ENCODE peak calls at places on chromosomes 6 and 20, in six cellular contexts. K is fibroblast of lung, E is GM12865, O is skeletal muscle cell, V is choroid plexus epithelial cell, S is hepatocyte. A is an unnamed sample.

GRCh38 chr6:110239516-110240265 is 59.5 kb downstream of the CDC40 start:
- DNase-seq in E (no peak), V (no peak), S (no peak), K (no peak), O (no peak), A (no peak)

GRCh38 chr6:2412731-2413130 is 167.3 kb upstream of the GMDS start:
- DNase-seq in K (peak; percentile 84), S (no peak), V (peak; percentile 76), E (no peak), O (peak; percentile 76), A (no peak)

GRCh38 chr6:14278000-14278399 is 160.4 kb downstream of the CD83 start:
- DNase-seq in K (peak; percentile 20), S (no peak), O (no peak), V (no peak), E (no peak), A (no peak)

GRCh38 chr20:41213150-41213820 is 75.9 kb downstream of the PLCG1 start:
- DNase-seq in V (peak; percentile 51), S (no peak), K (peak; percentile 53), O (no peak), E (no peak), A (no peak)

GRCh38 chr6:15303162-15303919 is 57.5 kb downstream of the JARID2 start:
- DNase-seq in E (no peak), K (no peak), S (no peak), O (no peak), V (no peak), A (peak; percentile 28)

GRCh38 chr6:2037230-2037926 is 208.0 kb downstream of the GMDS start:
- DNase-seq in S (no peak), K (peak; percentile 7), E (no peak), O (no peak), V (peak; percentile 55), A (peak; percentile 44)

GRCh38 chr6:141326426-141326825 is 806.3 kb upstream of the GJE1 start:
- DNase-seq in S (peak; percentile 40), K (peak; percentile 100), E (peak; percentile 40), V (peak; percentile 98), O (peak; percentile 100), A (peak; percentile 84)

GRCh38 chr6:4133941-4134838 is 1.2 kb downstream of the ECI2 start:
- DNase-seq in S (no peak), O (no peak), E (peak; percentile 43), K (peak; percentile 20), V (peak; percentile 38), A (peak; percentile 36)

GRCh38 chr6:124356276-124356810 is 552.7 kb downstream of the NKAIN2 start:
- DNase-seq in E (no peak), K (no peak), S (no peak), O (no peak), V (no peak), A (no peak)

GRCh38 chr20:45354423-45355208 is 6.4 kb upstream of the SDC4 start:
- DNase-seq in E (no peak), O (no peak), S (no peak), V (peak; percentile 61), K (peak; percentile 95), A (no peak)

GRCh38 chr6:35287671-35288396 is 9.8 kb upstream of the DEF6 start:
- DNase-seq in E (no peak), V (no peak), O (no peak), S (no peak), K (peak; percentile 23), A (no peak)

GRCh38 chr6:44594471-44594870 is 207.0 kb downstream of the CDC5L start:
- DNase-seq in S (no peak), O (no peak), E (no peak), V (no peak), K (no peak), A (peak; percentile 91)

GRCh38 chr6:113819169-113819830 is 37.8 kb upstream of the MARCKS start:
- DNase-seq in V (no peak), S (peak; percentile 37), O (no peak), K (no peak), E (no peak), A (no peak)

GRCh38 chr6:2179950-2180349 is 65.5 kb downstream of the GMDS start:
- DNase-seq in S (no peak), V (peak; percentile 54), O (no peak), K (no peak), E (no peak), A (no peak)

GRCh38 chr6:33018904-33019303 is 9.5 kb upstream of the HLA-DOA start:
- DNase-seq in V (peak; percentile 54), E (peak; percentile 92), K (no peak), S (peak; percentile 62), O (peak; percentile 9), A (no peak)

GRCh38 chr20:4836473-4836872 is 114.8 kb downstream of the PRND start:
- DNase-seq in S (no peak), K (no peak), O (no peak), V (no peak), E (no peak), A (no peak)

GRCh38 chr6:147438758-147439528 is 69.5 kb upstream of the SAMD5 start:
- DNase-seq in E (peak; percentile 25), K (no peak), V (no peak), O (no peak), S (no peak), A (peak; percentile 88)

GRCh38 chr6:163263196-163263595 is 151.3 kb upstream of the QKI start:
- DNase-seq in K (peak; percentile 52), E (no peak), O (peak; percentile 28), V (peak; percentile 76), S (no peak), A (no peak)

GRCh38 chr6:116941727-116942126 is 64.7 kb downstream of the RFX6 start:
- DNase-seq in V (no peak), K (no peak), O (no peak), E (no peak), S (no peak), A (peak; percentile 26)

GRCh38 chr6:122530440-122531046 is 58.9 kb upstream of the SERINC1 start:
- DNase-seq in S (peak; percentile 81), K (peak; percentile 45), V (peak; percentile 85), E (peak; percentile 67), O (peak; percentile 18), A (peak; percentile 86)

GRCh38 chr6:1187293-1188131 is 124.4 kb upstream of the FOXQ1 start:
- DNase-seq in V (no peak), E (no peak), O (no peak), S (peak; percentile 27), K (no peak), A (no peak)

DNA sequence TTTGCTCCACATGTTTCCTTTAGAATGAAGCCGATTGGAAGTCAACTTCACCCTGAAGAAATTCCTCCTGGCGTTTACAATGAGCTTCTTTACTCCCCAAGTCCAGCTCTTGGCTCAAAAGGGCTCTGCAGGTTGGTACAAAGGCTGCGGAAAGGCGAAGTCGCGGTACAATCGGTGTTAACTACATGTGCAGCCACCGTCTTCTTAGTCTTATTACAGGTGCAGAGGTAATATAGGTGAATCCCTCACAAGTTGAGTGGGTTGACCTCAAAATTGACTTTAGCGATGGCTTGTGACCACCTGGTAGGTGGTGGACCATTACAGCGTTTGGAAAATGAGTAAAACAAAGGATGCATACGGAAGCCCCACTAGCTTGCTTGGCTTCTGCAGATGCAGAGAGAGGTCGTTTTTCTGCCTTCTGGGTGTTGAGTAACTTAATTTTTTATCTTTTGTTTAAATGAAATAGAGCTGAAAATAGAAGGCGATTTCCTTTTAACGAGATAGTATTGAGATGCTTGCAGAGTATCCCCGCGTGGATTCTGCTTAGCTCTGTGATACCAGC is 98.0 kb downstream of the TRIM27 start:
- DNase-seq in V (no peak), S (no peak), O (no peak), K (no peak), E (no peak), A (no peak)
- H3K4me3 ChIP-seq in V (no peak overlapping the region), S (no peak overlapping the region), O (no peak overlapping the region), K (peak overlapping the region; percentile 25), E (no peak overlapping the region), A (peak overlapping the region; percentile 4)

DNA sequence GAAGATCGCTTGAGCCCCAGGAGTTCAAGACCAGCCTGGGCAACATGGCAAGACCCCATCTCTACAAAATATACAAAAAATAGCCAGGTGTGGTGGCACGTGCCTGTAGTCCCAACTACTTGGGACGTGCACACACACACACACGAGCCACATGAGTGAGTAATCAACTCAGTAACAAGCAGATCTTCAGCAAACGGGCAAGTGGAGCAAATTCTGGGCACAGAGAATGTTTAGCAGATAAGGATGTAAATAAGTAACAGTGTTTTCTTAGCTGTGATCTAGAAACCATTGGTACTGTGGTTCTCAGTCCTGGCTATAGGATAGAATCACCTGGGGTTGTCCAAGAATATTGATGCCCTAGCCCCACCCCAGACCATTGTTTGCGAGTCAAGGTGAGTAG is 6.1 kb downstream of the PAQR8 start:
- DNase-seq in K (no peak), S (no peak), O (no peak), E (no peak), V (no peak), A (no peak)
- H3K4me3 ChIP-seq in K (no peak overlapping the region), S (no peak overlapping the region), O (no peak overlapping the region), E (no peak overlapping the region), V (no peak overlapping the region), A (no peak overlapping the region)

DNA sequence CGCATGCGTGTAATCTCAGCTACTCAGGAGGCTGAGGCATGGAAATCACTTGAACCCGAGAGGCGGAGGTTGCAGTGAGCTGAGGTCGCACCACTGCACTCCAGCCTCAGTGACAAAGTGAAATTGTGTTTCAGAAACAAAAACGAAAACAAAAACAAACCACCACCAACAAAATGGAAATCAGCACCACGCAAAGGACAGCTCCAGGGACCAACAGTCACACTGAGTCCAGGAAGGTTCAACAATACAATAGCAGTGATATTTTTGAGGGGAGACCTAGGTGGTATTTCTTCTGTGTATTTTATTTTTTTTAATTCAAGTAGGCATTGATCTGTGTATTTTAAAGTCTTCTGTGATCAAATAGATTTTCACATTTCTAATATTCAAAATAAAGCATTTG is 9.8 kb downstream of the HLA-F start:
- DNase-seq in V (no peak), S (no peak), E (no peak), K (no peak), O (no peak), A (no peak)
- H3K4me3 ChIP-seq in V (no peak overlapping the region), S (no peak overlapping the region), E (no peak overlapping the region), K (no peak overlapping the region), O (no peak overlapping the region), A (no peak overlapping the region)

GRCh38 chr6:132817554-132818403 is 3.4 kb downstream of the RPS12 start:
- DNase-seq in S (no peak), V (no peak), O (no peak), E (peak; percentile 4), K (no peak), A (no peak)
- H3K4me3 ChIP-seq in S (no peak overlapping the region), V (no peak overlapping the region), O (no peak overlapping the region), E (no peak overlapping the region), K (no peak overlapping the region), A (no peak overlapping the region)